ENCODE peak calls at places on chromosomes 1 and 21, in seven cellular contexts. One of them, this sample, is unnamed.
A peak's percentile ranks its signal among the peaks of the same experiment; 100 is the strongest.

GRCh38 chr1:71881611-71882010 is 400.7 kb downstream of the NEGR1 start:
- DNase-seq in HCT116: no peak
- DNase-seq in K562: no peak
- DNase-seq in GM23338: no peak
- DNase-seq in endothelial cell of umbilical vein: no peak
- DNase-seq in suprapubic skin: no peak
- DNase-seq in stomach: no peak
- DNase-seq in this sample: no peak

GRCh38 chr1:229258031-229258850 is 12.7 kb upstream of the RAB4A start:
- DNase-seq in HCT116: peak; percentile 60
- DNase-seq in K562: peak; percentile 81
- DNase-seq in GM23338: peak; percentile 89
- DNase-seq in endothelial cell of umbilical vein: peak; percentile 71
- DNase-seq in suprapubic skin: no peak
- DNase-seq in stomach: peak; percentile 71
- DNase-seq in this sample: peak; percentile 68

GRCh38 chr1:168743001-168743400 is 14.0 kb upstream of the DPT start:
- DNase-seq in HCT116: no peak
- DNase-seq in K562: no peak
- DNase-seq in GM23338: no peak
- DNase-seq in endothelial cell of umbilical vein: no peak
- DNase-seq in suprapubic skin: no peak
- DNase-seq in stomach: no peak
- DNase-seq in this sample: no peak

GRCh38 chr21:45013271-45013841 is 61.0 kb upstream of the ADARB1 start:
- DNase-seq in HCT116: no peak
- DNase-seq in K562: peak; percentile 32
- DNase-seq in GM23338: no peak
- DNase-seq in endothelial cell of umbilical vein: no peak
- DNase-seq in suprapubic skin: peak; percentile 74
- DNase-seq in stomach: no peak
- DNase-seq in this sample: no peak

GRCh38 chr1:47677241-47677940 is 239.5 kb downstream of the FOXD2 start:
- DNase-seq in HCT116: no peak
- DNase-seq in K562: no peak
- DNase-seq in GM23338: no peak
- DNase-seq in endothelial cell of umbilical vein: no peak
- DNase-seq in suprapubic skin: peak; percentile 57
- DNase-seq in stomach: peak; percentile 4
- DNase-seq in this sample: no peak

GRCh38 chr21:38267991-38268858 is 11.4 kb downstream of the KCNJ15 start:
- DNase-seq in HCT116: no peak
- DNase-seq in K562: no peak
- DNase-seq in GM23338: no peak
- DNase-seq in endothelial cell of umbilical vein: peak; percentile 41
- DNase-seq in suprapubic skin: no peak
- DNase-seq in stomach: no peak
- DNase-seq in this sample: no peak

GRCh38 chr1:231517076-231517475 is 11.4 kb upstream of the TSNAX start:
- DNase-seq in HCT116: no peak
- DNase-seq in K562: no peak
- DNase-seq in GM23338: no peak
- DNase-seq in endothelial cell of umbilical vein: no peak
- DNase-seq in suprapubic skin: no peak
- DNase-seq in stomach: no peak
- DNase-seq in this sample: no peak

GRCh38 chr1:41682149-41682548 is 197.7 kb upstream of the EDN2 start:
- DNase-seq in HCT116: no peak
- DNase-seq in K562: no peak
- DNase-seq in GM23338: no peak
- DNase-seq in endothelial cell of umbilical vein: no peak
- DNase-seq in suprapubic skin: no peak
- DNase-seq in stomach: no peak
- DNase-seq in this sample: no peak

GRCh38 chr1:221025391-221026355 is 146.4 kb downstream of the HLX start:
- DNase-seq in HCT116: no peak
- DNase-seq in K562: no peak
- DNase-seq in GM23338: no peak
- DNase-seq in endothelial cell of umbilical vein: no peak
- DNase-seq in suprapubic skin: no peak
- DNase-seq in stomach: no peak
- DNase-seq in this sample: no peak

GRCh38 chr1:63787875-63788274 is 14.1 kb downstream of the ROR1 start:
- DNase-seq in HCT116: no peak
- DNase-seq in K562: no peak
- DNase-seq in GM23338: no peak
- DNase-seq in endothelial cell of umbilical vein: no peak
- DNase-seq in suprapubic skin: no peak
- DNase-seq in stomach: peak; percentile 72
- DNase-seq in this sample: no peak

GRCh38 chr1:206736878-206737728 is 33.5 kb upstream of the IL19 start:
- DNase-seq in HCT116: no peak
- DNase-seq in K562: no peak
- DNase-seq in GM23338: no peak
- DNase-seq in endothelial cell of umbilical vein: no peak
- DNase-seq in suprapubic skin: no peak
- DNase-seq in stomach: no peak
- DNase-seq in this sample: peak; percentile 25

GRCh38 chr1:232643227-232643626 is 13.3 kb upstream of the SIPA1L2 start:
- DNase-seq in HCT116: no peak
- DNase-seq in K562: no peak
- DNase-seq in GM23338: no peak
- DNase-seq in endothelial cell of umbilical vein: no peak
- DNase-seq in suprapubic skin: no peak
- DNase-seq in stomach: no peak
- DNase-seq in this sample: no peak

GRCh38 chr1:70248729-70249128 is 27.5 kb downstream of the SRSF11 start:
- DNase-seq in HCT116: no peak
- DNase-seq in K562: no peak
- DNase-seq in GM23338: no peak
- DNase-seq in endothelial cell of umbilical vein: no peak
- DNase-seq in suprapubic skin: no peak
- DNase-seq in stomach: no peak
- DNase-seq in this sample: no peak

GRCh38 chr1:91070274-91070673 is 48.4 kb upstream of the ZNF644 start:
- DNase-seq in HCT116: no peak
- DNase-seq in K562: no peak
- DNase-seq in GM23338: no peak
- DNase-seq in endothelial cell of umbilical vein: no peak
- DNase-seq in suprapubic skin: no peak
- DNase-seq in stomach: no peak
- DNase-seq in this sample: no peak

GRCh38 chr1:234988160-234988528 is 140.5 kb downstream of the TOMM20 start:
- DNase-seq in HCT116: no peak
- DNase-seq in K562: no peak
- DNase-seq in GM23338: no peak
- DNase-seq in endothelial cell of umbilical vein: no peak
- DNase-seq in suprapubic skin: no peak
- DNase-seq in stomach: no peak
- DNase-seq in this sample: no peak

GRCh38 chr1:26788836-26789611 is 1.3 kb downstream of the PIGV start:
- DNase-seq in HCT116: peak; percentile 76
- DNase-seq in K562: peak; percentile 96
- DNase-seq in GM23338: peak; percentile 93
- DNase-seq in endothelial cell of umbilical vein: peak; percentile 77
- DNase-seq in suprapubic skin: peak; percentile 93
- DNase-seq in stomach: peak; percentile 86
- DNase-seq in this sample: peak; percentile 91

GRCh38 chr1:59556802-59557548 is 257.8 kb upstream of the HOOK1 start:
- DNase-seq in HCT116: peak; percentile 68
- DNase-seq in K562: no peak
- DNase-seq in GM23338: no peak
- DNase-seq in endothelial cell of umbilical vein: no peak
- DNase-seq in suprapubic skin: no peak
- DNase-seq in stomach: no peak
- DNase-seq in this sample: peak; percentile 34

GRCh38 chr1:246302251-246302625 is 204.8 kb downstream of the SMYD3 start:
- DNase-seq in HCT116: no peak
- DNase-seq in K562: no peak
- DNase-seq in GM23338: no peak
- DNase-seq in endothelial cell of umbilical vein: no peak
- DNase-seq in suprapubic skin: no peak
- DNase-seq in stomach: no peak
- DNase-seq in this sample: no peak

GRCh38 chr1:146013566-146013937 is 8.0 kb downstream of the HJV start:
- DNase-seq in HCT116: no peak
- DNase-seq in K562: no peak
- DNase-seq in GM23338: no peak
- DNase-seq in endothelial cell of umbilical vein: no peak
- DNase-seq in suprapubic skin: no peak
- DNase-seq in stomach: no peak
- DNase-seq in this sample: no peak

GRCh38 chr1:146016891-146017290 is 4.6 kb downstream of the HJV start:
- DNase-seq in HCT116: no peak
- DNase-seq in K562: no peak
- DNase-seq in GM23338: no peak
- DNase-seq in endothelial cell of umbilical vein: no peak
- DNase-seq in suprapubic skin: no peak
- DNase-seq in stomach: no peak
- DNase-seq in this sample: no peak

GRCh38 chr1:146007785-146008133 is 11.4 kb upstream of the TXNIP start:
- DNase-seq in HCT116: no peak
- DNase-seq in K562: no peak
- DNase-seq in GM23338: no peak
- DNase-seq in endothelial cell of umbilical vein: no peak
- DNase-seq in suprapubic skin: no peak
- DNase-seq in stomach: no peak
- DNase-seq in this sample: no peak

GRCh38 chr1:146010126-146010738 is 11.3 kb downstream of the HJV start:
- DNase-seq in HCT116: no peak
- DNase-seq in K562: no peak
- DNase-seq in GM23338: no peak
- DNase-seq in endothelial cell of umbilical vein: peak; percentile 29
- DNase-seq in suprapubic skin: no peak
- DNase-seq in stomach: no peak
- DNase-seq in this sample: no peak

GRCh38 chr1:146012703-146013565 is 8.6 kb downstream of the HJV start:
- DNase-seq in HCT116: peak; percentile 83
- DNase-seq in K562: peak; percentile 83
- DNase-seq in GM23338: peak; percentile 78
- DNase-seq in endothelial cell of umbilical vein: peak; percentile 84
- DNase-seq in suprapubic skin: no peak
- DNase-seq in stomach: peak; percentile 39
- DNase-seq in this sample: no peak
- TF ChIP-seq POLR2AphosphoS5 in HCT116: no peak
- TF ChIP-seq POLR2AphosphoS5 in K562: no peak
- TF ChIP-seq POLR2AphosphoS5 in GM23338: no peak
- TF ChIP-seq POLR2AphosphoS5 in endothelial cell of umbilical vein: no peak
- TF ChIP-seq POLR2AphosphoS5 in suprapubic skin: no peak
- TF ChIP-seq POLR2AphosphoS5 in stomach: peak; percentile 37
- TF ChIP-seq POLR2AphosphoS5 in this sample: peak; percentile 22

GRCh38 chr1:118004312-118004711 is 74.8 kb downstream of the WDR3 start:
- DNase-seq in HCT116: no peak
- DNase-seq in K562: no peak
- DNase-seq in GM23338: no peak
- DNase-seq in endothelial cell of umbilical vein: no peak
- DNase-seq in suprapubic skin: no peak
- DNase-seq in stomach: no peak
- DNase-seq in this sample: no peak

GRCh38 chr1:118007391-118007790 is 77.9 kb downstream of the WDR3 start:
- DNase-seq in HCT116: no peak
- DNase-seq in K562: no peak
- DNase-seq in GM23338: no peak
- DNase-seq in endothelial cell of umbilical vein: no peak
- DNase-seq in suprapubic skin: no peak
- DNase-seq in stomach: no peak
- DNase-seq in this sample: no peak

GRCh38 chr1:118013336-118013735 is 83.8 kb downstream of the WDR3 start:
- DNase-seq in HCT116: no peak
- DNase-seq in K562: no peak
- DNase-seq in GM23338: no peak
- DNase-seq in endothelial cell of umbilical vein: no peak
- DNase-seq in suprapubic skin: no peak
- DNase-seq in stomach: no peak
- DNase-seq in this sample: no peak

GRCh38 chr1:118012725-118013124 is 83.2 kb downstream of the WDR3 start:
- DNase-seq in HCT116: no peak
- DNase-seq in K562: no peak
- DNase-seq in GM23338: no peak
- DNase-seq in endothelial cell of umbilical vein: no peak
- DNase-seq in suprapubic skin: no peak
- DNase-seq in stomach: no peak
- DNase-seq in this sample: no peak

GRCh38 chr1:118008011-118008410 is 78.5 kb downstream of the WDR3 start:
- DNase-seq in HCT116: no peak
- DNase-seq in K562: no peak
- DNase-seq in GM23338: no peak
- DNase-seq in endothelial cell of umbilical vein: no peak
- DNase-seq in suprapubic skin: no peak
- DNase-seq in stomach: no peak
- DNase-seq in this sample: no peak
- H3K4me3 ChIP-seq in HCT116: no peak overlapping the region
- H3K4me3 ChIP-seq in K562: no peak overlapping the region
- H3K4me3 ChIP-seq in GM23338: no peak overlapping the region
- H3K4me3 ChIP-seq in endothelial cell of umbilical vein: no peak overlapping the region
- H3K4me3 ChIP-seq in suprapubic skin: no peak overlapping the region
- H3K4me3 ChIP-seq in stomach: no peak overlapping the region
- H3K4me3 ChIP-seq in this sample: no peak overlapping the region

GRCh38 chr1:151494741-151495281 is 16.4 kb upstream of the CGN start:
- DNase-seq in HCT116: peak; percentile 83
- DNase-seq in K562: peak; percentile 39
- DNase-seq in GM23338: no peak
- DNase-seq in endothelial cell of umbilical vein: peak; percentile 86
- DNase-seq in suprapubic skin: no peak
- DNase-seq in stomach: no peak
- DNase-seq in this sample: no peak
- TF ChIP-seq POLR2AphosphoS5 in HCT116: peak; percentile 58
- TF ChIP-seq POLR2AphosphoS5 in K562: no peak
- TF ChIP-seq POLR2AphosphoS5 in GM23338: no peak
- TF ChIP-seq POLR2AphosphoS5 in endothelial cell of umbilical vein: peak; percentile 42
- TF ChIP-seq POLR2AphosphoS5 in suprapubic skin: no peak
- TF ChIP-seq POLR2AphosphoS5 in stomach: no peak
- TF ChIP-seq POLR2AphosphoS5 in this sample: no peak

GRCh38 chr1:164604541-164604940 is 45.6 kb downstream of the PBX1 start:
- DNase-seq in HCT116: no peak
- DNase-seq in K562: no peak
- DNase-seq in GM23338: no peak
- DNase-seq in endothelial cell of umbilical vein: no peak
- DNase-seq in suprapubic skin: no peak
- DNase-seq in stomach: no peak
- DNase-seq in this sample: no peak

GRCh38 chr1:164602480-164603093 is 43.6 kb downstream of the PBX1 start:
- DNase-seq in HCT116: no peak
- DNase-seq in K562: no peak
- DNase-seq in GM23338: peak; percentile 93
- DNase-seq in endothelial cell of umbilical vein: peak; percentile 53
- DNase-seq in suprapubic skin: no peak
- DNase-seq in stomach: peak; percentile 83
- DNase-seq in this sample: peak; percentile 56

GRCh38 chr1:164601399-164602141 is 42.6 kb downstream of the PBX1 start:
- DNase-seq in HCT116: no peak
- DNase-seq in K562: no peak
- DNase-seq in GM23338: no peak
- DNase-seq in endothelial cell of umbilical vein: no peak
- DNase-seq in suprapubic skin: no peak
- DNase-seq in stomach: no peak
- DNase-seq in this sample: no peak

GRCh38 chr1:164599272-164599671 is 40.3 kb downstream of the PBX1 start:
- DNase-seq in HCT116: no peak
- DNase-seq in K562: no peak
- DNase-seq in GM23338: no peak
- DNase-seq in endothelial cell of umbilical vein: no peak
- DNase-seq in suprapubic skin: no peak
- DNase-seq in stomach: no peak
- DNase-seq in this sample: no peak

GRCh38 chr1:164602142-164602429 is 43.1 kb downstream of the PBX1 start:
- DNase-seq in HCT116: peak; percentile 39
- DNase-seq in K562: no peak
- DNase-seq in GM23338: peak; percentile 94
- DNase-seq in endothelial cell of umbilical vein: no peak
- DNase-seq in suprapubic skin: no peak
- DNase-seq in stomach: peak; percentile 86
- DNase-seq in this sample: peak; percentile 80
- H3K4me3 ChIP-seq in HCT116: no peak overlapping the region
- H3K4me3 ChIP-seq in K562: no peak overlapping the region
- H3K4me3 ChIP-seq in GM23338: peak overlapping the region; percentile 28
- H3K4me3 ChIP-seq in endothelial cell of umbilical vein: no peak overlapping the region
- H3K4me3 ChIP-seq in suprapubic skin: peak overlapping the region; percentile 26
- H3K4me3 ChIP-seq in stomach: peak overlapping the region; percentile 7
- H3K4me3 ChIP-seq in this sample: no peak overlapping the region

This sample was measured in transverse colon.